ENCODE peak calls at places on chromosomes 11 and 22, in five cellular contexts. M, F, D, S and G are unnamed samples.

GRCh38 chr11:11998091-11998781 is 10.2 kb downstream of the DKK3 start:
- DNase-seq in M (peak; percentile 35), F (no peak), D (no peak), S (peak; percentile 75), G (peak; percentile 79)

GRCh38 chr11:29448246-29448877 is 568.5 kb downstream of the KCNA4 start:
- DNase-seq in M (no peak), F (no peak), D (peak; percentile 4), S (no peak), G (peak; percentile 10)

GRCh38 chr11:12163181-12163841 is 52.9 kb downstream of the MICAL2 start:
- DNase-seq in M (no peak), F (no peak), D (no peak), S (no peak), G (no peak)

GRCh38 chr11:31870609-31871309 is 59.6 kb upstream of the PAX6 start:
- DNase-seq in M (peak; percentile 24), F (no peak), D (peak; percentile 36), S (peak; percentile 18), G (peak; percentile 68)

GRCh38 chr11:75506827-75507226 is 18.9 kb downstream of the GDPD5 start:
- DNase-seq in M (no peak), F (no peak), D (no peak), S (no peak), G (no peak)

GRCh38 chr22:44573451-44573850 is 75.4 kb upstream of the RTL6 start:
- DNase-seq in M (no peak), F (no peak), D (no peak), S (no peak), G (no peak)

GRCh38 chr22:49300241-49300640 is 527.4 kb downstream of the BRD1 start:
- DNase-seq in M (no peak), F (no peak), D (no peak), S (no peak), G (no peak)

GRCh38 chr11:28346209-28346608 is 238.0 kb downstream of the METTL15 start:
- DNase-seq in M (no peak), F (no peak), D (no peak), S (no peak), G (no peak)

GRCh38 chr22:32080904-32081303 is 37.8 kb downstream of the SLC5A1 start:
- DNase-seq in M (peak; percentile 18), F (no peak), D (peak; percentile 56), S (peak; percentile 29), G (peak; percentile 22)

GRCh38 chr11:117385471-117385870 is 57.8 kb downstream of the CEP164 start:
- DNase-seq in M (no peak), F (no peak), D (no peak), S (no peak), G (no peak)

GRCh38 chr11:63766501-63767270 is 1.9 kb downstream of the ZFTA start:
- DNase-seq in M (no peak), F (no peak), D (no peak), S (no peak), G (no peak)

GRCh38 chr11:73520358-73521061 is 77.4 kb downstream of the FAM168A start:
- DNase-seq in M (no peak), F (no peak), D (no peak), S (no peak), G (no peak)

GRCh38 chr11:130434521-130435223 is 6.3 kb upstream of the ADAMTS8 start:
- DNase-seq in M (peak; percentile 73), F (peak; percentile 63), D (peak; percentile 90), S (peak; percentile 79), G (peak; percentile 53)

GRCh38 chr11:123751777-123752176 is 2.5 kb downstream of the OR6X1 start:
- DNase-seq in M (no peak), F (no peak), D (no peak), S (no peak), G (no peak)

GRCh38 chr11:115222218-115222862 is 281.9 kb downstream of the CADM1 start:
- DNase-seq in M (peak; percentile 67), F (no peak), D (peak; percentile 71), S (peak; percentile 44), G (peak; percentile 51)

GRCh38 chr11:123202723-123203122 is 7.7 kb upstream of the CLMP start:
- DNase-seq in M (no peak), F (no peak), D (no peak), S (no peak), G (no peak)

GRCh38 chr11:132490976-132491375 is 1041.3 kb downstream of the OPCML start:
- DNase-seq in M (no peak), F (no peak), D (no peak), S (no peak), G (no peak)

GRCh38 chr11:72712876-72713275 is 38.7 kb upstream of the PDE2A start:
- DNase-seq in M (no peak), F (no peak), D (no peak), S (no peak), G (no peak)

GRCh38 chr22:26796785-26797184 is 139.4 kb downstream of the MIAT start:
- DNase-seq in M (no peak), F (no peak), D (no peak), S (no peak), G (no peak)

GRCh38 chr11:78690588-78690987 is 115.9 kb upstream of the NARS2 start:
- DNase-seq in M (no peak), F (no peak), D (no peak), S (no peak), G (no peak)

GRCh38 chr22:32354360-32355351 is 3.0 kb upstream of the RFPL3 start:
- DNase-seq in M (no peak), F (no peak), D (no peak), S (no peak), G (peak; percentile 6)

GRCh38 chr11:43987384-43988039 is 45.1 kb downstream of the C11orf96 start:
- DNase-seq in M (no peak), F (peak; percentile 74), D (no peak), S (peak; percentile 12), G (no peak)

GRCh38 chr11:19844806-19845205 is 132.2 kb downstream of the NAV2 start:
- DNase-seq in M (no peak), F (no peak), D (no peak), S (no peak), G (no peak)

GRCh38 chr11:117876049-117876340 is 463 bp downstream of the FXYD6 start:
- DNase-seq in M (peak; percentile 8), F (no peak), D (peak; percentile 74), S (no peak), G (no peak)

GRCh38 chr11:116415095-116415494 is 357.7 kb downstream of the BUD13 start:
- DNase-seq in M (no peak), F (no peak), D (no peak), S (no peak), G (no peak)

GRCh38 chr22:35352214-35353111 is 28.4 kb upstream of the HMOX1 start:
- DNase-seq in M (peak; percentile 65), F (peak; percentile 35), D (no peak), S (no peak), G (no peak)

GRCh38 chr11:125514336-125515101 is 18.5 kb upstream of the FEZ1 start:
- DNase-seq in M (peak; percentile 65), F (no peak), D (no peak), S (no peak), G (no peak)

GRCh38 chr22:43388420-43388851 is 23.4 kb upstream of the MPPED1 start:
- DNase-seq in M (peak; percentile 81), F (peak; percentile 57), D (peak; percentile 10), S (peak; percentile 41), G (peak; percentile 81)

GRCh38 chr11:109644158-109644557 is 222.2 kb downstream of the C11orf87 start:
- DNase-seq in M (no peak), F (no peak), D (peak; percentile 92), S (no peak), G (no peak)

GRCh38 chr11:66015094-66015881 is 3.5 kb downstream of the CST6 start:
- DNase-seq in M (no peak), F (no peak), D (no peak), S (no peak), G (peak; percentile 83)

GRCh38 chr11:121654506-121655480 is 202.0 kb upstream of the SORL1-AS1 start:
- DNase-seq in M (no peak), F (no peak), D (peak; percentile 67), S (no peak), G (peak; percentile 23)

GRCh38 chr11:114080769-114081168 is 21.3 kb downstream of the ZBTB16 start:
- DNase-seq in M (no peak), F (no peak), D (no peak), S (no peak), G (no peak)

GRCh38 chr11:18706330-18707243 is 8.0 kb downstream of the TMEM86A start:
- DNase-seq in M (peak; percentile 46), F (no peak), D (peak; percentile 61), S (peak; percentile 12), G (no peak)

GRCh38 chr11:75024068-75024449 is 35.3 kb downstream of the NEU3 start:
- DNase-seq in M (no peak), F (no peak), D (no peak), S (no peak), G (no peak)

GRCh38 chr22:50148991-50149721 is 21.4 kb upstream of the PANX2 start:
- DNase-seq in M (peak; percentile 80), F (no peak), D (peak; percentile 13), S (peak; percentile 10), G (peak; percentile 55)

GRCh38 chr11:92528051-92528450 is 303.4 kb downstream of the FAT3 start:
- DNase-seq in M (no peak), F (no peak), D (no peak), S (no peak), G (no peak)

GRCh38 chr22:24361976-24362646 is 65.3 kb upstream of the ADORA2A start:
- DNase-seq in M (no peak), F (no peak), D (no peak), S (no peak), G (no peak)

GRCh38 chr11:127943763-127944162 is 643.6 kb downstream of the ETS1 start:
- DNase-seq in M (peak; percentile 24), F (no peak), D (no peak), S (no peak), G (no peak)